ENCODE peak calls at places on chromosome 9, in nine cellular contexts. S, Q, L, A, G, R, D, O and K are unnamed samples.

GRCh38 chr9:35972093-35972492 is 14.1 kb upstream of the OR2S2 start:
- DNase-seq in S (no peak), Q (no peak), L (no peak), A (no peak), G (peak; percentile 45), R (no peak), D (no peak), O (no peak), K (no peak)

GRCh38 chr9:99351647-99352046 is 129.6 kb downstream of the SEC61B start:
- DNase-seq in S (no peak), Q (no peak), L (no peak), A (no peak), G (no peak), R (no peak), D (no peak), O (no peak), K (no peak)

GRCh38 chr9:70563437-70564204 is 149.2 kb upstream of the KLF9 start:
- DNase-seq in S (no peak), Q (no peak), L (peak; percentile 73), A (no peak), G (peak; percentile 86), R (no peak), D (no peak), O (peak; percentile 76), K (no peak)

GRCh38 chr9:133771486-133772482 is 33.6 kb upstream of the SARDH start:
- DNase-seq in S (no peak), Q (no peak), L (no peak), A (no peak), G (no peak), R (no peak), D (no peak), O (no peak), K (no peak)

GRCh38 chr9:86978413-86978812 is 31.1 kb upstream of the GAS1 start:
- DNase-seq in S (no peak), Q (no peak), L (no peak), A (no peak), G (no peak), R (no peak), D (no peak), O (no peak), K (no peak)

GRCh38 chr9:133880136-133880535 is 112.0 kb downstream of the VAV2 start:
- DNase-seq in S (no peak), Q (no peak), L (no peak), A (no peak), G (no peak), R (no peak), D (no peak), O (no peak), K (no peak)

GRCh38 chr9:73183917-73184861 is 32.5 kb downstream of the ANXA1 start:
- DNase-seq in S (no peak), Q (peak; percentile 62), L (no peak), A (no peak), G (peak; percentile 49), R (peak; percentile 69), D (no peak), O (no peak), K (peak; percentile 57)

GRCh38 chr9:7613931-7614330 is 185.6 kb downstream of the DMAC1 start:
- DNase-seq in S (no peak), Q (no peak), L (no peak), A (no peak), G (no peak), R (no peak), D (no peak), O (peak; percentile 30), K (no peak)

GRCh38 chr9:111965566-111966019 is 69.0 kb downstream of the UGCG start:
- DNase-seq in S (no peak), Q (no peak), L (no peak), A (peak; percentile 99), G (peak; percentile 94), R (peak; percentile 90), D (no peak), O (no peak), K (peak; percentile 98)

GRCh38 chr9:8726692-8727091 is 927.1 kb upstream of the DMAC1 start:
- DNase-seq in S (no peak), Q (no peak), L (no peak), A (no peak), G (no peak), R (no peak), D (no peak), O (no peak), K (no peak)

GRCh38 chr9:5695860-5696259 is 67.0 kb downstream of the RIC1 start:
- DNase-seq in S (no peak), Q (no peak), L (no peak), A (no peak), G (no peak), R (no peak), D (no peak), O (no peak), K (no peak)

GRCh38 chr9:37920471-37921167 is 16.7 kb upstream of the SLC25A51 start:
- DNase-seq in S (no peak), Q (no peak), L (no peak), A (no peak), G (no peak), R (no peak), D (peak; percentile 29), O (peak; percentile 12), K (no peak)

GRCh38 chr9:110015759-110016158 is 192.2 kb downstream of the C9orf152 start:
- DNase-seq in S (no peak), Q (no peak), L (no peak), A (peak; percentile 62), G (peak; percentile 67), R (peak; percentile 74), D (no peak), O (no peak), K (peak; percentile 30)

GRCh38 chr9:3437031-3437430 is 88.8 kb downstream of the RFX3 start:
- DNase-seq in S (no peak), Q (no peak), L (no peak), A (no peak), G (no peak), R (no peak), D (no peak), O (no peak), K (no peak)

GRCh38 chr9:37971107-37971459 is 67.2 kb upstream of the SLC25A51 start:
- DNase-seq in S (no peak), Q (no peak), L (no peak), A (no peak), G (no peak), R (no peak), D (no peak), O (no peak), K (no peak)

GRCh38 chr9:120892177-120892747 is 15.3 kb upstream of the PHF19 start:
- DNase-seq in S (no peak), Q (no peak), L (peak; percentile 48), A (no peak), G (no peak), R (no peak), D (no peak), O (no peak), K (no peak)

GRCh38 chr9:121568541-121569265 is 69.1 kb upstream of the GGTA1 start:
- DNase-seq in S (no peak), Q (no peak), L (no peak), A (no peak), G (peak; percentile 26), R (no peak), D (no peak), O (no peak), K (no peak)

GRCh38 chr9:3526903-3527652 is 1.3 kb upstream of the RFX3 start:
- DNase-seq in S (peak; percentile 33), Q (no peak), L (peak; percentile 79), A (no peak), G (no peak), R (peak; percentile 58), D (peak; percentile 41), O (peak; percentile 80), K (peak; percentile 41)

GRCh38 chr9:99056876-99057664 is 47.8 kb upstream of the TGFBR1 start:
- DNase-seq in S (no peak), Q (no peak), L (no peak), A (no peak), G (peak; percentile 70), R (peak; percentile 25), D (no peak), O (peak; percentile 19), K (no peak)